ENCODE peak calls at places on chromosomes 3 and 15, in eight cellular contexts. One of them, this sample, is unnamed.

GRCh38 chr15:76158250-76158649 is 98.5 kb downstream of the TMEM266 start:
- DNase-seq in lower leg skin: no peak
- DNase-seq in body of pancreas: no peak
- DNase-seq in ACHN: no peak
- DNase-seq in GM13976: no peak
- DNase-seq in naive thymus-derived CD8-positive, alpha-beta T cell: no peak
- DNase-seq in progenitor cell of endocrine pancreas: no peak
- DNase-seq in DMS53: no peak
- DNase-seq in this sample: no peak

GRCh38 chr15:86903642-86904421 is 824.2 kb downstream of the AGBL1 start:
- DNase-seq in naive thymus-derived CD8-positive, alpha-beta T cell: no peak
- DNase-seq in progenitor cell of endocrine pancreas: no peak
- DNase-seq in DMS53: no peak
- DNase-seq in lower leg skin: no peak
- DNase-seq in GM13976: no peak
- DNase-seq in body of pancreas: no peak
- DNase-seq in ACHN: no peak
- DNase-seq in this sample: no peak

GRCh38 chr3:51353131-51353530 is 32.0 kb upstream of the MANF start:
- DNase-seq in lower leg skin: no peak
- DNase-seq in GM13976: no peak
- DNase-seq in progenitor cell of endocrine pancreas: no peak
- DNase-seq in ACHN: no peak
- DNase-seq in naive thymus-derived CD8-positive, alpha-beta T cell: no peak
- DNase-seq in DMS53: no peak
- DNase-seq in body of pancreas: no peak
- DNase-seq in this sample: no peak

GRCh38 chr3:129543999-129544398 is 1.0 kb downstream of the H1-8 start:
- DNase-seq in body of pancreas: no peak
- DNase-seq in lower leg skin: no peak
- DNase-seq in DMS53: no peak
- DNase-seq in GM13976: no peak
- DNase-seq in ACHN: no peak
- DNase-seq in progenitor cell of endocrine pancreas: no peak
- DNase-seq in naive thymus-derived CD8-positive, alpha-beta T cell: no peak
- DNase-seq in this sample: no peak

GRCh38 chr15:58438956-58439355 is 7.2 kb downstream of the LIPC start:
- DNase-seq in progenitor cell of endocrine pancreas: no peak
- DNase-seq in lower leg skin: no peak
- DNase-seq in naive thymus-derived CD8-positive, alpha-beta T cell: no peak
- DNase-seq in ACHN: peak; percentile 71
- DNase-seq in DMS53: peak; percentile 79
- DNase-seq in GM13976: peak; percentile 61
- DNase-seq in body of pancreas: peak; percentile 60
- DNase-seq in this sample: no peak

GRCh38 chr3:133487920-133488540 is 85.5 kb upstream of the CDV3 start:
- DNase-seq in ACHN: peak; percentile 10
- DNase-seq in naive thymus-derived CD8-positive, alpha-beta T cell: peak; percentile 72
- DNase-seq in body of pancreas: peak; percentile 29
- DNase-seq in progenitor cell of endocrine pancreas: no peak
- DNase-seq in lower leg skin: no peak
- DNase-seq in GM13976: no peak
- DNase-seq in DMS53: peak; percentile 19
- DNase-seq in this sample: no peak

GRCh38 chr15:100779331-100780207 is 100.1 kb upstream of the ALDH1A3 start:
- DNase-seq in ACHN: no peak
- DNase-seq in DMS53: no peak
- DNase-seq in GM13976: no peak
- DNase-seq in lower leg skin: no peak
- DNase-seq in naive thymus-derived CD8-positive, alpha-beta T cell: no peak
- DNase-seq in progenitor cell of endocrine pancreas: peak; percentile 6
- DNase-seq in body of pancreas: no peak
- DNase-seq in this sample: no peak

GRCh38 chr3:83063457-83063856 is 1302.0 kb upstream of the GBE1 start:
- DNase-seq in body of pancreas: no peak
- DNase-seq in progenitor cell of endocrine pancreas: no peak
- DNase-seq in naive thymus-derived CD8-positive, alpha-beta T cell: no peak
- DNase-seq in GM13976: no peak
- DNase-seq in DMS53: no peak
- DNase-seq in lower leg skin: no peak
- DNase-seq in ACHN: no peak
- DNase-seq in this sample: no peak

GRCh38 chr3:129608087-129608935 is 1.8 kb upstream of the PLXND1 start:
- DNase-seq in body of pancreas: no peak
- DNase-seq in progenitor cell of endocrine pancreas: no peak
- DNase-seq in ACHN: peak; percentile 39
- DNase-seq in lower leg skin: no peak
- DNase-seq in naive thymus-derived CD8-positive, alpha-beta T cell: no peak
- DNase-seq in GM13976: no peak
- DNase-seq in DMS53: peak; percentile 58
- DNase-seq in this sample: no peak

GRCh38 chr3:24457719-24458118 is 36.9 kb downstream of the THRB start:
- DNase-seq in ACHN: no peak
- DNase-seq in body of pancreas: no peak
- DNase-seq in lower leg skin: no peak
- DNase-seq in naive thymus-derived CD8-positive, alpha-beta T cell: no peak
- DNase-seq in progenitor cell of endocrine pancreas: no peak
- DNase-seq in GM13976: no peak
- DNase-seq in DMS53: no peak
- DNase-seq in this sample: no peak

GRCh38 chr3:9808345-9809037 is 1.6 kb upstream of the TTLL3 start:
- DNase-seq in progenitor cell of endocrine pancreas: no peak
- DNase-seq in ACHN: peak; percentile 51
- DNase-seq in lower leg skin: no peak
- DNase-seq in naive thymus-derived CD8-positive, alpha-beta T cell: peak; percentile 32
- DNase-seq in GM13976: peak; percentile 47
- DNase-seq in DMS53: peak; percentile 64
- DNase-seq in body of pancreas: no peak
- DNase-seq in this sample: peak; percentile 59

GRCh38 chr3:146593776-146594175 is 11.4 kb downstream of the PLSCR5 start:
- DNase-seq in progenitor cell of endocrine pancreas: no peak
- DNase-seq in naive thymus-derived CD8-positive, alpha-beta T cell: no peak
- DNase-seq in body of pancreas: no peak
- DNase-seq in lower leg skin: no peak
- DNase-seq in DMS53: no peak
- DNase-seq in ACHN: no peak
- DNase-seq in GM13976: no peak
- DNase-seq in this sample: no peak

GRCh38 chr15:57994468-57995154 is 70.9 kb downstream of the ALDH1A2 start:
- DNase-seq in naive thymus-derived CD8-positive, alpha-beta T cell: no peak
- DNase-seq in lower leg skin: no peak
- DNase-seq in ACHN: no peak
- DNase-seq in GM13976: no peak
- DNase-seq in DMS53: peak; percentile 60
- DNase-seq in progenitor cell of endocrine pancreas: no peak
- DNase-seq in body of pancreas: no peak
- DNase-seq in this sample: no peak

GRCh38 chr3:132543016-132543739 is 53.9 kb upstream of the ACKR4 start:
- DNase-seq in body of pancreas: no peak
- DNase-seq in lower leg skin: no peak
- DNase-seq in ACHN: peak; percentile 12
- DNase-seq in DMS53: no peak
- DNase-seq in naive thymus-derived CD8-positive, alpha-beta T cell: no peak
- DNase-seq in progenitor cell of endocrine pancreas: no peak
- DNase-seq in GM13976: no peak
- DNase-seq in this sample: no peak

GRCh38 chr3:93907132-93907531 is 66.6 kb downstream of the PROS1 start:
- DNase-seq in lower leg skin: no peak
- DNase-seq in GM13976: no peak
- DNase-seq in body of pancreas: no peak
- DNase-seq in naive thymus-derived CD8-positive, alpha-beta T cell: no peak
- DNase-seq in DMS53: no peak
- DNase-seq in ACHN: no peak
- DNase-seq in progenitor cell of endocrine pancreas: no peak
- DNase-seq in this sample: no peak

GRCh38 chr3:119175869-119176756 is 2.7 kb downstream of the UPK1B start:
- DNase-seq in ACHN: no peak
- DNase-seq in progenitor cell of endocrine pancreas: no peak
- DNase-seq in GM13976: no peak
- DNase-seq in DMS53: no peak
- DNase-seq in body of pancreas: peak; percentile 38
- DNase-seq in lower leg skin: no peak
- DNase-seq in naive thymus-derived CD8-positive, alpha-beta T cell: no peak
- DNase-seq in this sample: no peak

GRCh38 chr3:127087441-127087840 is 104.5 kb downstream of the PLXNA1 start:
- DNase-seq in naive thymus-derived CD8-positive, alpha-beta T cell: no peak
- DNase-seq in DMS53: no peak
- DNase-seq in progenitor cell of endocrine pancreas: no peak
- DNase-seq in ACHN: no peak
- DNase-seq in body of pancreas: no peak
- DNase-seq in GM13976: no peak
- DNase-seq in lower leg skin: no peak
- DNase-seq in this sample: no peak

GRCh38 chr3:17431004-17431403 is 311.4 kb downstream of the TBC1D5 start:
- DNase-seq in lower leg skin: no peak
- DNase-seq in ACHN: peak; percentile 48
- DNase-seq in GM13976: peak; percentile 30
- DNase-seq in DMS53: peak; percentile 47
- DNase-seq in body of pancreas: no peak
- DNase-seq in naive thymus-derived CD8-positive, alpha-beta T cell: no peak
- DNase-seq in progenitor cell of endocrine pancreas: no peak
- DNase-seq in this sample: no peak

GRCh38 chr3:45552031-45552772 is 42.3 kb upstream of the LIMD1 start:
- DNase-seq in naive thymus-derived CD8-positive, alpha-beta T cell: no peak
- DNase-seq in lower leg skin: no peak
- DNase-seq in body of pancreas: no peak
- DNase-seq in DMS53: no peak
- DNase-seq in progenitor cell of endocrine pancreas: no peak
- DNase-seq in GM13976: no peak
- DNase-seq in ACHN: no peak
- DNase-seq in this sample: no peak

GRCh38 chr3:36993326-36994283 is at the start of gene MLH1:
- DNase-seq in body of pancreas: peak; percentile 100
- DNase-seq in lower leg skin: peak; percentile 100
- DNase-seq in progenitor cell of endocrine pancreas: peak; percentile 98
- DNase-seq in DMS53: no peak
- DNase-seq in GM13976: peak; percentile 81
- DNase-seq in ACHN: peak; percentile 100
- DNase-seq in naive thymus-derived CD8-positive, alpha-beta T cell: peak; percentile 99
- DNase-seq in this sample: peak; percentile 93

GRCh38 chr15:52095597-52096262 is 16.8 kb downstream of the BCL2L10 start:
- DNase-seq in lower leg skin: no peak
- DNase-seq in DMS53: no peak
- DNase-seq in progenitor cell of endocrine pancreas: no peak
- DNase-seq in ACHN: no peak
- DNase-seq in body of pancreas: no peak
- DNase-seq in GM13976: no peak
- DNase-seq in naive thymus-derived CD8-positive, alpha-beta T cell: no peak
- DNase-seq in this sample: no peak

GRCh38 chr3:48402281-48402732 is 27.6 kb downstream of the PLXNB1 start:
- DNase-seq in body of pancreas: peak; percentile 79
- DNase-seq in naive thymus-derived CD8-positive, alpha-beta T cell: no peak
- DNase-seq in lower leg skin: peak; percentile 93
- DNase-seq in GM13976: peak; percentile 7
- DNase-seq in progenitor cell of endocrine pancreas: no peak
- DNase-seq in ACHN: peak; percentile 69
- DNase-seq in DMS53: no peak
- DNase-seq in this sample: no peak

GRCh38 chr3:149992416-149993058 is 21.8 kb upstream of the PFN2 start:
- DNase-seq in lower leg skin: no peak
- DNase-seq in ACHN: no peak
- DNase-seq in DMS53: no peak
- DNase-seq in GM13976: no peak
- DNase-seq in progenitor cell of endocrine pancreas: no peak
- DNase-seq in naive thymus-derived CD8-positive, alpha-beta T cell: no peak
- DNase-seq in body of pancreas: no peak
- DNase-seq in this sample: no peak

GRCh38 chr3:127012091-127012490 is 29.2 kb downstream of the PLXNA1 start:
- DNase-seq in body of pancreas: no peak
- DNase-seq in GM13976: no peak
- DNase-seq in progenitor cell of endocrine pancreas: no peak
- DNase-seq in ACHN: no peak
- DNase-seq in lower leg skin: no peak
- DNase-seq in DMS53: no peak
- DNase-seq in naive thymus-derived CD8-positive, alpha-beta T cell: no peak
- DNase-seq in this sample: no peak

GRCh38 chr3:147757919-147758318 is 348.8 kb downstream of the ZIC1 start:
- DNase-seq in progenitor cell of endocrine pancreas: no peak
- DNase-seq in GM13976: no peak
- DNase-seq in lower leg skin: no peak
- DNase-seq in DMS53: no peak
- DNase-seq in ACHN: no peak
- DNase-seq in naive thymus-derived CD8-positive, alpha-beta T cell: no peak
- DNase-seq in body of pancreas: no peak
- DNase-seq in this sample: no peak

GRCh38 chr3:52128118-52128683 is 26.0 kb downstream of the POC1A start:
- DNase-seq in ACHN: peak; percentile 34
- DNase-seq in body of pancreas: peak; percentile 20
- DNase-seq in DMS53: no peak
- DNase-seq in GM13976: no peak
- DNase-seq in lower leg skin: no peak
- DNase-seq in naive thymus-derived CD8-positive, alpha-beta T cell: no peak
- DNase-seq in progenitor cell of endocrine pancreas: no peak
- DNase-seq in this sample: no peak